ENCODE peak calls at places on chromosomes 13 and 19, in ten cellular contexts. D is CD8-positive, alpha-beta memory T cell; P is left ventricle myocardium inferior; W is GM12865; O is endothelial cell; R is stimulated activated CD4-positive, alpha-beta T cell treated with anti-CD3 and anti-CD28 coated beads, Interleukin-4, amount 100 ng/mL, for 48 hours; N is psoas muscle; E is activated CD4-positive, CD25-positive, alpha-beta regulatory T cell; Y is M059J; X is brain microvascular endothelial cell. A is an unnamed sample.

GRCh38 chr13:96958286-96958891 is 35.9 kb downstream of the OXGR1 start:
- DNase-seq in N (no peak), W (peak; percentile 24), O (peak; percentile 18), Y (peak; percentile 35), P (no peak), E (no peak), X (peak; percentile 40), R (no peak), D (no peak), A (no peak)

GRCh38 chr19:13478576-13478975 is 27.7 kb downstream of the CACNA1A start:
- DNase-seq in Y (no peak), E (no peak), R (no peak), D (no peak), N (no peak), X (no peak), P (no peak), W (no peak), O (no peak), A (no peak)

GRCh38 chr19:42252365-42253244 is 2.3 kb downstream of the ERF start:
- DNase-seq in X (no peak), D (no peak), R (no peak), O (no peak), E (no peak), N (no peak), P (peak; percentile 46), W (no peak), Y (no peak), A (peak; percentile 40)

GRCh38 chr19:33339016-33339749 is 34.3 kb upstream of the CEBPG start:
- DNase-seq in P (no peak), O (no peak), N (no peak), D (no peak), Y (peak; percentile 73), E (no peak), X (no peak), W (no peak), R (no peak), A (no peak)

GRCh38 chr19:38577826-38578225 is 39.9 kb downstream of the MAP4K1 start:
- DNase-seq in W (no peak), X (no peak), D (no peak), E (no peak), N (no peak), P (no peak), Y (no peak), O (no peak), R (no peak), A (no peak)

GRCh38 chr13:26785845-26786630 is 25.5 kb upstream of the GPR12 start:
- DNase-seq in E (no peak), D (peak; percentile 22), P (no peak), N (peak; percentile 44), R (peak; percentile 33), Y (peak; percentile 30), O (peak; percentile 27), X (no peak), W (peak; percentile 19), A (peak; percentile 32)

GRCh38 chr19:12137541-12137940 is 2.6 kb downstream of the ZNF20 start:
- DNase-seq in N (no peak), D (no peak), X (no peak), E (no peak), Y (no peak), O (no peak), R (peak; percentile 15), P (no peak), W (peak; percentile 35), A (peak; percentile 36)

GRCh38 chr13:37495046-37495445 is 103.5 kb downstream of the POSTN start:
- DNase-seq in N (no peak), X (peak; percentile 22), W (no peak), D (no peak), P (no peak), E (no peak), O (no peak), Y (peak; percentile 97), R (no peak), A (peak; percentile 46)

GRCh38 chr13:28219408-28220099 is 81.2 kb downstream of the PAN3 start:
- DNase-seq in D (no peak), W (no peak), P (no peak), X (no peak), R (no peak), E (no peak), Y (no peak), N (no peak), O (no peak), A (no peak)

GRCh38 chr19:30388819-30389218 is 16.6 kb downstream of the ZNF536 start:
- DNase-seq in P (no peak), R (no peak), O (no peak), W (no peak), X (no peak), D (no peak), N (no peak), E (no peak), Y (no peak), A (no peak)

GRCh38 chr13:21610687-21611086 is 6.7 kb upstream of the MICU2 start:
- DNase-seq in P (no peak), X (no peak), W (no peak), N (no peak), Y (no peak), R (no peak), E (no peak), D (no peak), O (no peak), A (no peak)

GRCh38 chr13:112446867-112447266 is 70.7 kb downstream of the SPACA7 start:
- DNase-seq in R (no peak), N (no peak), O (no peak), Y (no peak), P (no peak), W (no peak), X (no peak), D (no peak), E (no peak), A (no peak)

GRCh38 chr13:113350938-113351335 is 13.0 kb downstream of the GRTP1 start:
- DNase-seq in P (no peak), Y (no peak), W (no peak), E (no peak), D (no peak), X (no peak), R (no peak), O (no peak), N (no peak), A (no peak)

A was measured in SJCRH30.